ENCODE peak calls at places on chromosomes 5 and 9, in nine cellular contexts. One of them, this sample, is unnamed.

GRCh38 chr9:115164511-115164974 is 46.6 kb upstream of the TNC start:
- DNase-seq in cardiac muscle cell: no peak
- DNase-seq in ELF-1: peak
- DNase-seq in cardiac fibroblast: peak
- DNase-seq in endothelial cell of umbilical vein: no peak
- DNase-seq in psoas muscle: no peak
- DNase-seq in skeletal muscle cell: no peak
- DNase-seq in LoVo: peak
- DNase-seq in kidney tubule cell: peak
- DNase-seq in this sample: peak

GRCh38 chr9:118929317-118929716 is 439.9 kb downstream of the BRINP1 start:
- DNase-seq in cardiac muscle cell: no peak
- DNase-seq in ELF-1: no peak
- DNase-seq in cardiac fibroblast: no peak
- DNase-seq in endothelial cell of umbilical vein: no peak
- DNase-seq in psoas muscle: no peak
- DNase-seq in skeletal muscle cell: peak
- DNase-seq in LoVo: no peak
- DNase-seq in kidney tubule cell: peak
- DNase-seq in this sample: no peak

GRCh38 chr5:139788294-139788875 is 7.2 kb upstream of the PSD2 start:
- DNase-seq in cardiac muscle cell: no peak
- DNase-seq in ELF-1: peak
- DNase-seq in cardiac fibroblast: no peak
- DNase-seq in endothelial cell of umbilical vein: no peak
- DNase-seq in psoas muscle: peak
- DNase-seq in skeletal muscle cell: no peak
- DNase-seq in LoVo: no peak
- DNase-seq in kidney tubule cell: no peak
- DNase-seq in this sample: peak

GRCh38 chr5:11619339-11620028 is 284.8 kb downstream of the CTNND2 start:
- DNase-seq in cardiac muscle cell: peak
- DNase-seq in ELF-1: no peak
- DNase-seq in cardiac fibroblast: no peak
- DNase-seq in endothelial cell of umbilical vein: no peak
- DNase-seq in psoas muscle: no peak
- DNase-seq in skeletal muscle cell: no peak
- DNase-seq in LoVo: no peak
- DNase-seq in kidney tubule cell: peak
- DNase-seq in this sample: no peak

GRCh38 chr5:90548069-90548593 is 10.5 kb upstream of the ADGRV1 start:
- DNase-seq in cardiac muscle cell: peak
- DNase-seq in ELF-1: no peak
- DNase-seq in cardiac fibroblast: no peak
- DNase-seq in endothelial cell of umbilical vein: no peak
- DNase-seq in psoas muscle: no peak
- DNase-seq in skeletal muscle cell: no peak
- DNase-seq in LoVo: peak
- DNase-seq in kidney tubule cell: peak
- DNase-seq in this sample: no peak

GRCh38 chr5:143108498-143109128 is 294.9 kb downstream of the NR3C1 start:
- DNase-seq in cardiac muscle cell: no peak
- DNase-seq in ELF-1: no peak
- DNase-seq in cardiac fibroblast: no peak
- DNase-seq in endothelial cell of umbilical vein: peak
- DNase-seq in psoas muscle: no peak
- DNase-seq in skeletal muscle cell: no peak
- DNase-seq in LoVo: peak
- DNase-seq in kidney tubule cell: peak
- DNase-seq in this sample: no peak

GRCh38 chr9:17871213-17871890 is 292.5 kb downstream of the SH3GL2 start:
- DNase-seq in cardiac muscle cell: no peak
- DNase-seq in ELF-1: no peak
- DNase-seq in cardiac fibroblast: no peak
- DNase-seq in endothelial cell of umbilical vein: no peak
- DNase-seq in psoas muscle: no peak
- DNase-seq in skeletal muscle cell: no peak
- DNase-seq in LoVo: no peak
- DNase-seq in kidney tubule cell: no peak
- DNase-seq in this sample: no peak

GRCh38 chr9:125513634-125514413 is 193.2 kb downstream of the MAPKAP1 start:
- DNase-seq in cardiac muscle cell: no peak
- DNase-seq in ELF-1: no peak
- DNase-seq in cardiac fibroblast: peak
- DNase-seq in endothelial cell of umbilical vein: peak
- DNase-seq in psoas muscle: peak
- DNase-seq in skeletal muscle cell: no peak
- DNase-seq in LoVo: peak
- DNase-seq in kidney tubule cell: peak
- DNase-seq in this sample: peak

GRCh38 chr9:125428060-125428481 is 166.4 kb downstream of the GAPVD1 start:
- DNase-seq in cardiac muscle cell: peak
- DNase-seq in ELF-1: peak
- DNase-seq in cardiac fibroblast: peak
- DNase-seq in endothelial cell of umbilical vein: no peak
- DNase-seq in psoas muscle: peak
- DNase-seq in skeletal muscle cell: no peak
- DNase-seq in LoVo: no peak
- DNase-seq in kidney tubule cell: peak
- DNase-seq in this sample: peak

GRCh38 chr5:179870403-179870903 is 11.8 kb upstream of the MRNIP start:
- DNase-seq in cardiac muscle cell: peak
- DNase-seq in ELF-1: peak
- DNase-seq in cardiac fibroblast: peak
- DNase-seq in endothelial cell of umbilical vein: peak
- DNase-seq in psoas muscle: peak
- DNase-seq in skeletal muscle cell: no peak
- DNase-seq in LoVo: no peak
- DNase-seq in kidney tubule cell: peak
- DNase-seq in this sample: peak

GRCh38 chr5:173954671-173955605 is 34.0 kb upstream of the C5orf47 start:
- DNase-seq in cardiac muscle cell: peak
- DNase-seq in ELF-1: no peak
- DNase-seq in cardiac fibroblast: peak
- DNase-seq in endothelial cell of umbilical vein: no peak
- DNase-seq in psoas muscle: no peak
- DNase-seq in skeletal muscle cell: peak
- DNase-seq in LoVo: no peak
- DNase-seq in kidney tubule cell: peak
- DNase-seq in this sample: no peak

GRCh38 chr9:109974143-109974917 is 194.3 kb downstream of the PALM2AKAP2 start:
- DNase-seq in cardiac muscle cell: no peak
- DNase-seq in ELF-1: no peak
- DNase-seq in cardiac fibroblast: no peak
- DNase-seq in endothelial cell of umbilical vein: no peak
- DNase-seq in psoas muscle: no peak
- DNase-seq in skeletal muscle cell: no peak
- DNase-seq in LoVo: no peak
- DNase-seq in kidney tubule cell: no peak
- DNase-seq in this sample: peak

GRCh38 chr5:4095918-4096630 is 500.4 kb downstream of the IRX1 start:
- DNase-seq in cardiac muscle cell: no peak
- DNase-seq in ELF-1: no peak
- DNase-seq in cardiac fibroblast: no peak
- DNase-seq in endothelial cell of umbilical vein: no peak
- DNase-seq in psoas muscle: no peak
- DNase-seq in skeletal muscle cell: no peak
- DNase-seq in LoVo: no peak
- DNase-seq in kidney tubule cell: no peak
- DNase-seq in this sample: no peak

GRCh38 chr5:124783794-124784193 is 37.4 kb upstream of the ZNF608 start:
- DNase-seq in cardiac muscle cell: no peak
- DNase-seq in ELF-1: no peak
- DNase-seq in cardiac fibroblast: peak
- DNase-seq in endothelial cell of umbilical vein: no peak
- DNase-seq in psoas muscle: no peak
- DNase-seq in skeletal muscle cell: peak
- DNase-seq in LoVo: no peak
- DNase-seq in kidney tubule cell: no peak
- DNase-seq in this sample: no peak

GRCh38 chr5:122141751-122142150 is 12.4 kb downstream of the ZNF474 start:
- DNase-seq in cardiac muscle cell: no peak
- DNase-seq in ELF-1: no peak
- DNase-seq in cardiac fibroblast: no peak
- DNase-seq in endothelial cell of umbilical vein: no peak
- DNase-seq in psoas muscle: no peak
- DNase-seq in skeletal muscle cell: no peak
- DNase-seq in LoVo: no peak
- DNase-seq in kidney tubule cell: peak
- DNase-seq in this sample: no peak

GRCh38 chr5:16616536-16617271 is at the start of gene RETREG1:
- DNase-seq in cardiac muscle cell: peak
- DNase-seq in ELF-1: peak
- DNase-seq in cardiac fibroblast: peak
- DNase-seq in endothelial cell of umbilical vein: peak
- DNase-seq in psoas muscle: peak
- DNase-seq in skeletal muscle cell: no peak
- DNase-seq in LoVo: peak
- DNase-seq in kidney tubule cell: peak
- DNase-seq in this sample: peak

GRCh38 chr5:39109616-39110015 is 35.4 kb upstream of the RICTOR start:
- DNase-seq in cardiac muscle cell: no peak
- DNase-seq in ELF-1: no peak
- DNase-seq in cardiac fibroblast: no peak
- DNase-seq in endothelial cell of umbilical vein: no peak
- DNase-seq in psoas muscle: no peak
- DNase-seq in skeletal muscle cell: no peak
- DNase-seq in LoVo: no peak
- DNase-seq in kidney tubule cell: no peak
- DNase-seq in this sample: no peak

GRCh38 chr9:78601957-78602565 is 305.1 kb downstream of the PSAT1 start:
- DNase-seq in cardiac muscle cell: peak
- DNase-seq in ELF-1: peak
- DNase-seq in cardiac fibroblast: peak
- DNase-seq in endothelial cell of umbilical vein: peak
- DNase-seq in psoas muscle: no peak
- DNase-seq in skeletal muscle cell: no peak
- DNase-seq in LoVo: peak
- DNase-seq in kidney tubule cell: peak
- DNase-seq in this sample: peak

GRCh38 chr5:77168187-77168883 is 42.1 kb upstream of the PDE8B start:
- DNase-seq in cardiac muscle cell: no peak
- DNase-seq in ELF-1: no peak
- DNase-seq in cardiac fibroblast: peak
- DNase-seq in endothelial cell of umbilical vein: peak
- DNase-seq in psoas muscle: peak
- DNase-seq in skeletal muscle cell: no peak
- DNase-seq in LoVo: no peak
- DNase-seq in kidney tubule cell: peak
- DNase-seq in this sample: peak

GRCh38 chr5:36029914-36030313 is 36.8 kb downstream of the UGT3A2 start:
- DNase-seq in cardiac muscle cell: no peak
- DNase-seq in ELF-1: no peak
- DNase-seq in cardiac fibroblast: no peak
- DNase-seq in endothelial cell of umbilical vein: no peak
- DNase-seq in psoas muscle: no peak
- DNase-seq in skeletal muscle cell: no peak
- DNase-seq in LoVo: no peak
- DNase-seq in kidney tubule cell: no peak
- DNase-seq in this sample: no peak

This sample was measured in endodermal cell.